ENCODE peak calls at places on chromosome 15, in five cellular contexts. Y, X, H, W and O are unnamed samples.

GRCh38 chr15:98727115-98728040 is 79.0 kb downstream of the IGF1R start:
- DNase-seq in Y (no peak), W (no peak), H (peak; percentile 86), X (peak; percentile 94), O (no peak)

GRCh38 chr15:25709437-25710159 is 153.5 kb downstream of the ATP10A start:
- DNase-seq in Y (no peak), X (no peak), H (no peak), W (no peak), O (no peak)

GRCh38 chr15:29994284-29994683 is 88.5 kb upstream of the GOLGA8J start:
- DNase-seq in X (no peak), Y (no peak), W (no peak), H (no peak), O (no peak)

GRCh38 chr15:101669744-101670143 is 17.6 kb upstream of the TM2D3 start:
- DNase-seq in X (no peak), Y (no peak), W (no peak), H (no peak), O (no peak)

GRCh38 chr15:86021281-86022264 is 58.1 kb upstream of the AGBL1 start:
- DNase-seq in W (no peak), Y (no peak), H (no peak), X (no peak), O (no peak)

GRCh38 chr15:77547801-77548607 is 84.7 kb downstream of the LINGO1 start:
- DNase-seq in H (no peak), Y (no peak), X (peak; percentile 64), W (no peak), O (no peak)

GRCh38 chr15:55694652-55695150 is 48.3 kb downstream of the PRTG start:
- DNase-seq in H (no peak), W (no peak), X (no peak), Y (no peak), O (no peak)

GRCh38 chr15:29403778-29404177 is 134.2 kb upstream of the NSMCE3 start:
- DNase-seq in Y (no peak), W (no peak), H (no peak), X (no peak), O (no peak)

GRCh38 chr15:80154336-80154735 is 1.5 kb downstream of the FAH start:
- DNase-seq in W (no peak), Y (no peak), H (no peak), X (no peak), O (no peak)

GRCh38 chr15:80492874-80493273 is 88.7 kb downstream of the ARNT2 start:
- DNase-seq in W (no peak), Y (no peak), X (no peak), H (no peak), O (no peak)

GRCh38 chr15:61200626-61201025 is 28.5 kb downstream of the RORA start:
- DNase-seq in W (no peak), X (no peak), H (no peak), Y (no peak), O (no peak)

GRCh38 chr15:101409621-101410020 is 79.9 kb downstream of the PCSK6 start:
- DNase-seq in H (no peak), X (no peak), Y (no peak), W (no peak), O (no peak)

GRCh38 chr15:58357529-58358476 is 74.0 kb upstream of the LIPC start:
- DNase-seq in X (no peak), W (no peak), Y (peak; percentile 58), H (no peak), O (peak; percentile 48)

GRCh38 chr15:40088929-40089755 is 19.5 kb downstream of the BMF start:
- DNase-seq in Y (no peak), H (no peak), X (no peak), W (no peak), O (no peak)

GRCh38 chr15:40483919-40484318 is 13.1 kb downstream of the CHST14 start:
- DNase-seq in W (no peak), Y (no peak), X (no peak), H (no peak), O (no peak)

GRCh38 chr15:66832679-66833078 is 130.6 kb downstream of the SMAD6 start:
- DNase-seq in W (no peak), H (no peak), X (no peak), Y (no peak), O (no peak)

GRCh38 chr15:85443593-85444328 is 63.4 kb downstream of the AKAP13 start:
- DNase-seq in X (no peak), H (no peak), Y (no peak), W (no peak), O (peak; percentile 42)

GRCh38 chr15:42679285-42680141 is 57.4 kb downstream of the CDAN1 start:
- DNase-seq in W (no peak), H (no peak), Y (no peak), X (no peak), O (no peak)

GRCh38 chr15:78997981-78998499 is 53.2 kb upstream of the CTSH start:
- DNase-seq in H (no peak), Y (no peak), X (no peak), W (no peak), O (no peak)

GRCh38 chr15:88897456-88898194 is 2.3 kb upstream of the HAPLN3 start:
- DNase-seq in X (peak; percentile 96), Y (peak; percentile 88), W (peak; percentile 64), H (peak; percentile 81), O (peak; percentile 83)

GRCh38 chr15:47987908-47988532 is 132.8 kb upstream of the SLC24A5 start:
- DNase-seq in X (no peak), Y (no peak), W (no peak), H (peak; percentile 41), O (no peak)

GRCh38 chr15:88385078-88385700 is 82.0 kb downstream of the MRPL46 start:
- DNase-seq in H (peak; percentile 20), Y (peak; percentile 43), X (no peak), W (no peak), O (no peak)

GRCh38 chr15:31004220-31004733 is 12.8 kb upstream of the MTMR10 start:
- DNase-seq in W (no peak), Y (no peak), X (peak; percentile 79), H (no peak), O (no peak)

GRCh38 chr15:66089049-66089448 is 164.5 kb downstream of the MEGF11 start:
- DNase-seq in X (peak; percentile 91), Y (no peak), W (no peak), H (no peak), O (no peak)

GRCh38 chr15:41915203-41915994 is 21.5 kb upstream of the SPTBN5 start:
- DNase-seq in X (no peak), Y (no peak), H (no peak), W (no peak), O (no peak)

GRCh38 chr15:68999091-68999490 is 15.4 kb upstream of the NOX5 start:
- DNase-seq in W (no peak), X (no peak), Y (no peak), H (no peak), O (no peak)

GRCh38 chr15:98753726-98754125 is 105.4 kb downstream of the IGF1R start:
- DNase-seq in H (no peak), X (no peak), Y (no peak), W (no peak), O (no peak)

GRCh38 chr15:72117448-72117697 is 577 bp downstream of the MYO9A start:
- DNase-seq in W (peak; percentile 50), Y (peak; percentile 89), X (peak; percentile 95), H (peak; percentile 75), O (peak; percentile 43)

GRCh38 chr15:90024406-90024805 is 23.3 kb downstream of the ZNF710 start:
- DNase-seq in X (no peak), H (no peak), Y (no peak), W (no peak), O (no peak)